ENCODE peak calls at places on chromosomes 7 and 10, in nine cellular contexts. One of them, this sample, is unnamed. For H3K4me1, the result is how much of the 10 kb centered on the place peaks cover.

GRCh38 chr10:48996-49395 is at the start of gene TUBB8:
- DNase-seq in heart left ventricle: no peak
- DNase-seq in tibial nerve: no peak
- DNase-seq in esophagus muscularis mucosa: peak
- DNase-seq in testis: no peak
- DNase-seq in transverse colon: no peak
- DNase-seq in suprapubic skin: no peak
- DNase-seq in A549: no peak
- DNase-seq in uterus: no peak
- DNase-seq in this sample: no peak

GRCh38 chr7:132117181-132117580 is 459.1 kb downstream of the PLXNA4 start:
- DNase-seq in heart left ventricle: no peak
- DNase-seq in tibial nerve: no peak
- DNase-seq in esophagus muscularis mucosa: no peak
- DNase-seq in testis: no peak
- DNase-seq in transverse colon: no peak
- DNase-seq in suprapubic skin: no peak
- DNase-seq in A549: peak
- DNase-seq in uterus: peak
- DNase-seq in this sample: no peak

GRCh38 chr7:44274623-44274975 is 50.8 kb downstream of the CAMK2B start:
- DNase-seq in heart left ventricle: no peak
- DNase-seq in tibial nerve: no peak
- DNase-seq in esophagus muscularis mucosa: no peak
- DNase-seq in testis: no peak
- DNase-seq in transverse colon: no peak
- DNase-seq in suprapubic skin: no peak
- DNase-seq in A549: no peak
- DNase-seq in uterus: no peak
- DNase-seq in this sample: no peak

GRCh38 chr7:33054261-33054964 is 8.2 kb downstream of the NT5C3A start:
- DNase-seq in heart left ventricle: no peak
- DNase-seq in tibial nerve: no peak
- DNase-seq in esophagus muscularis mucosa: no peak
- DNase-seq in testis: no peak
- DNase-seq in transverse colon: no peak
- DNase-seq in suprapubic skin: no peak
- DNase-seq in A549: no peak
- DNase-seq in uterus: no peak
- DNase-seq in this sample: no peak

GRCh38 chr10:58513189-58514101 is 773 bp downstream of the BICC1 start:
- DNase-seq in heart left ventricle: peak
- DNase-seq in tibial nerve: peak
- DNase-seq in esophagus muscularis mucosa: peak
- DNase-seq in testis: peak
- DNase-seq in transverse colon: peak
- DNase-seq in suprapubic skin: peak
- DNase-seq in A549: peak
- DNase-seq in uterus: peak
- DNase-seq in this sample: peak

GRCh38 chr10:131246775-131247174 is 64.7 kb downstream of the TCERG1L start:
- DNase-seq in heart left ventricle: no peak
- DNase-seq in tibial nerve: no peak
- DNase-seq in esophagus muscularis mucosa: no peak
- DNase-seq in testis: no peak
- DNase-seq in transverse colon: no peak
- DNase-seq in suprapubic skin: no peak
- DNase-seq in A549: no peak
- DNase-seq in uterus: no peak
- DNase-seq in this sample: no peak

GRCh38 chr10:105262666-105263065 is 621.6 kb downstream of the SORCS3 start:
- DNase-seq in heart left ventricle: no peak
- DNase-seq in tibial nerve: no peak
- DNase-seq in esophagus muscularis mucosa: peak
- DNase-seq in testis: no peak
- DNase-seq in transverse colon: no peak
- DNase-seq in suprapubic skin: no peak
- DNase-seq in A549: no peak
- DNase-seq in uterus: no peak
- DNase-seq in this sample: no peak

GRCh38 chr10:76091821-76092394 is 660.5 kb downstream of the LRMDA start:
- DNase-seq in heart left ventricle: no peak
- DNase-seq in tibial nerve: no peak
- DNase-seq in esophagus muscularis mucosa: no peak
- DNase-seq in testis: no peak
- DNase-seq in transverse colon: peak
- DNase-seq in suprapubic skin: no peak
- DNase-seq in A549: no peak
- DNase-seq in uterus: no peak
- DNase-seq in this sample: no peak

GRCh38 chr10:110919971-110920881 is 822 bp downstream of the SHOC2 start:
- DNase-seq in heart left ventricle: peak
- DNase-seq in tibial nerve: no peak
- DNase-seq in esophagus muscularis mucosa: no peak
- DNase-seq in testis: peak
- DNase-seq in transverse colon: peak
- DNase-seq in suprapubic skin: no peak
- DNase-seq in A549: peak
- DNase-seq in uterus: peak
- DNase-seq in this sample: peak

GRCh38 chr7:134873253-134873652 is 93.8 kb downstream of the CALD1 start:
- DNase-seq in heart left ventricle: no peak
- DNase-seq in tibial nerve: no peak
- DNase-seq in esophagus muscularis mucosa: no peak
- DNase-seq in testis: no peak
- DNase-seq in transverse colon: no peak
- DNase-seq in suprapubic skin: no peak
- DNase-seq in A549: no peak
- DNase-seq in uterus: no peak
- DNase-seq in this sample: no peak

GRCh38 chr7:1585142-1585981 is 15.5 kb upstream of the PSMG3 start:
- DNase-seq in heart left ventricle: no peak
- DNase-seq in tibial nerve: no peak
- DNase-seq in esophagus muscularis mucosa: no peak
- DNase-seq in testis: no peak
- DNase-seq in transverse colon: no peak
- DNase-seq in suprapubic skin: no peak
- DNase-seq in A549: no peak
- DNase-seq in uterus: no peak
- DNase-seq in this sample: no peak

GRCh38 chr10:88466786-88467185 is 116.3 kb downstream of the RNLS start:
- DNase-seq in heart left ventricle: no peak
- DNase-seq in tibial nerve: no peak
- DNase-seq in esophagus muscularis mucosa: no peak
- DNase-seq in testis: no peak
- DNase-seq in transverse colon: no peak
- DNase-seq in suprapubic skin: no peak
- DNase-seq in A549: no peak
- DNase-seq in uterus: no peak
- DNase-seq in this sample: no peak

GRCh38 chr10:72574636-72575035 is 51.2 kb downstream of the MICU1 start:
- DNase-seq in heart left ventricle: no peak
- DNase-seq in tibial nerve: no peak
- DNase-seq in esophagus muscularis mucosa: no peak
- DNase-seq in testis: no peak
- DNase-seq in transverse colon: no peak
- DNase-seq in suprapubic skin: no peak
- DNase-seq in A549: no peak
- DNase-seq in uterus: no peak
- DNase-seq in this sample: no peak

GRCh38 chr10:89306019-89306418 is 4.2 kb downstream of the IFIT2 start:
- DNase-seq in heart left ventricle: no peak
- DNase-seq in tibial nerve: no peak
- DNase-seq in esophagus muscularis mucosa: no peak
- DNase-seq in testis: no peak
- DNase-seq in transverse colon: no peak
- DNase-seq in suprapubic skin: no peak
- DNase-seq in A549: no peak
- DNase-seq in uterus: no peak
- DNase-seq in this sample: no peak

GRCh38 chr10:112775892-112776679 is 174.0 kb upstream of the TCF7L2 start:
- DNase-seq in heart left ventricle: no peak
- DNase-seq in tibial nerve: no peak
- DNase-seq in esophagus muscularis mucosa: peak
- DNase-seq in testis: no peak
- DNase-seq in transverse colon: no peak
- DNase-seq in suprapubic skin: no peak
- DNase-seq in A549: no peak
- DNase-seq in uterus: no peak
- DNase-seq in this sample: no peak

GRCh38 chr7:141355057-141355456 is 196.2 kb upstream of the AGK start:
- DNase-seq in heart left ventricle: no peak
- DNase-seq in tibial nerve: no peak
- DNase-seq in esophagus muscularis mucosa: no peak
- DNase-seq in testis: no peak
- DNase-seq in transverse colon: no peak
- DNase-seq in suprapubic skin: no peak
- DNase-seq in A549: no peak
- DNase-seq in uterus: no peak
- DNase-seq in this sample: no peak

GRCh38 chr7:150923802-150924201 is 54.3 kb downstream of the KCNH2 start:
- DNase-seq in heart left ventricle: no peak
- DNase-seq in tibial nerve: no peak
- DNase-seq in esophagus muscularis mucosa: no peak
- DNase-seq in testis: no peak
- DNase-seq in transverse colon: no peak
- DNase-seq in suprapubic skin: no peak
- DNase-seq in A549: no peak
- DNase-seq in uterus: no peak
- DNase-seq in this sample: no peak

GRCh38 chr7:75967055-75967454 is 27.3 kb downstream of the TMEM120A start:
- DNase-seq in heart left ventricle: no peak
- DNase-seq in tibial nerve: no peak
- DNase-seq in esophagus muscularis mucosa: no peak
- DNase-seq in testis: no peak
- DNase-seq in transverse colon: no peak
- DNase-seq in suprapubic skin: no peak
- DNase-seq in A549: no peak
- DNase-seq in uterus: no peak
- DNase-seq in this sample: no peak

GRCh38 chr10:113320980-113321379 is 231.9 kb upstream of the HABP2 start:
- DNase-seq in heart left ventricle: peak
- DNase-seq in tibial nerve: no peak
- DNase-seq in esophagus muscularis mucosa: no peak
- DNase-seq in testis: peak
- DNase-seq in transverse colon: no peak
- DNase-seq in suprapubic skin: no peak
- DNase-seq in A549: no peak
- DNase-seq in uterus: no peak
- DNase-seq in this sample: peak

GRCh38 chr10:133396035-133396624 is 2.2 kb downstream of the MTG1 start:
- DNase-seq in heart left ventricle: no peak
- DNase-seq in tibial nerve: no peak
- DNase-seq in esophagus muscularis mucosa: no peak
- DNase-seq in testis: peak
- DNase-seq in transverse colon: no peak
- DNase-seq in suprapubic skin: no peak
- DNase-seq in A549: no peak
- DNase-seq in uterus: no peak
- DNase-seq in this sample: no peak

GRCh38 chr10:133393401-133394063 is 425 bp upstream of the MTG1 start:
- DNase-seq in heart left ventricle: no peak
- DNase-seq in tibial nerve: no peak
- DNase-seq in esophagus muscularis mucosa: no peak
- DNase-seq in testis: peak
- DNase-seq in transverse colon: no peak
- DNase-seq in suprapubic skin: no peak
- DNase-seq in A549: no peak
- DNase-seq in uterus: no peak
- DNase-seq in this sample: no peak

GRCh38 chr10:133394801-133395221 is 854 bp downstream of the MTG1 start:
- DNase-seq in heart left ventricle: no peak
- DNase-seq in tibial nerve: no peak
- DNase-seq in esophagus muscularis mucosa: no peak
- DNase-seq in testis: peak
- DNase-seq in transverse colon: no peak
- DNase-seq in suprapubic skin: no peak
- DNase-seq in A549: no peak
- DNase-seq in uterus: no peak
- DNase-seq in this sample: no peak

GRCh38 chr10:133391761-133392518 is 2.0 kb upstream of the MTG1 start:
- DNase-seq in heart left ventricle: no peak
- DNase-seq in tibial nerve: no peak
- DNase-seq in esophagus muscularis mucosa: no peak
- DNase-seq in testis: peak
- DNase-seq in transverse colon: no peak
- DNase-seq in suprapubic skin: no peak
- DNase-seq in A549: no peak
- DNase-seq in uterus: no peak
- DNase-seq in this sample: no peak

GRCh38 chr10:133394064-133394663 is at the start of gene MTG1:
- DNase-seq in heart left ventricle: peak
- DNase-seq in tibial nerve: peak
- DNase-seq in esophagus muscularis mucosa: peak
- DNase-seq in testis: peak
- DNase-seq in transverse colon: peak
- DNase-seq in suprapubic skin: peak
- DNase-seq in A549: peak
- DNase-seq in uterus: peak
- DNase-seq in this sample: peak
- TF ChIP-seq CTCF in heart left ventricle: no peak
- TF ChIP-seq CTCF in tibial nerve: peak
- TF ChIP-seq CTCF in esophagus muscularis mucosa: peak
- TF ChIP-seq CTCF in testis: peak
- TF ChIP-seq CTCF in transverse colon: peak
- TF ChIP-seq CTCF in suprapubic skin: no peak
- TF ChIP-seq CTCF in A549: no peak
- TF ChIP-seq CTCF in uterus: peak
- TF ChIP-seq CTCF in this sample: no peak

GRCh38 chr7:16646427-16647081 is 573 bp downstream of the BZW2 start:
- DNase-seq in heart left ventricle: no peak
- DNase-seq in tibial nerve: no peak
- DNase-seq in esophagus muscularis mucosa: no peak
- DNase-seq in testis: peak
- DNase-seq in transverse colon: peak
- DNase-seq in suprapubic skin: no peak
- DNase-seq in A549: no peak
- DNase-seq in uterus: no peak
- DNase-seq in this sample: peak
- H3K4me1 ChIP-seq in heart left ventricle: under half
- H3K4me1 ChIP-seq in tibial nerve: under half
- H3K4me1 ChIP-seq in esophagus muscularis mucosa: under half
- H3K4me1 ChIP-seq in testis: under half
- H3K4me1 ChIP-seq in transverse colon: under half
- H3K4me1 ChIP-seq in suprapubic skin: under half
- H3K4me1 ChIP-seq in A549: under half
- H3K4me1 ChIP-seq in uterus: under half
- H3K4me1 ChIP-seq in this sample: under half

GRCh38 chr10:132642732-132643008 is 105.1 kb downstream of the INPP5A start:
- DNase-seq in heart left ventricle: no peak
- DNase-seq in tibial nerve: no peak
- DNase-seq in esophagus muscularis mucosa: no peak
- DNase-seq in testis: no peak
- DNase-seq in transverse colon: no peak
- DNase-seq in suprapubic skin: peak
- DNase-seq in A549: no peak
- DNase-seq in uterus: no peak
- DNase-seq in this sample: no peak
- TF ChIP-seq POLR2A in heart left ventricle: no peak
- TF ChIP-seq POLR2A in tibial nerve: no peak
- TF ChIP-seq POLR2A in esophagus muscularis mucosa: no peak
- TF ChIP-seq POLR2A in testis: no peak
- TF ChIP-seq POLR2A in transverse colon: no peak
- TF ChIP-seq POLR2A in suprapubic skin: no peak
- TF ChIP-seq POLR2A in A549: no peak
- TF ChIP-seq POLR2A in uterus: no peak
- TF ChIP-seq POLR2A in this sample: no peak

GRCh38 chr10:99522078-99522479 is 10.7 kb upstream of the NKX2-3 start:
- DNase-seq in heart left ventricle: no peak
- DNase-seq in tibial nerve: no peak
- DNase-seq in esophagus muscularis mucosa: no peak
- DNase-seq in testis: no peak
- DNase-seq in transverse colon: peak
- DNase-seq in suprapubic skin: no peak
- DNase-seq in A549: no peak
- DNase-seq in uterus: no peak
- DNase-seq in this sample: no peak
- TF ChIP-seq CTCF in heart left ventricle: no peak
- TF ChIP-seq CTCF in tibial nerve: no peak
- TF ChIP-seq CTCF in esophagus muscularis mucosa: no peak
- TF ChIP-seq CTCF in testis: no peak
- TF ChIP-seq CTCF in transverse colon: no peak
- TF ChIP-seq CTCF in suprapubic skin: no peak
- TF ChIP-seq CTCF in A549: no peak
- TF ChIP-seq CTCF in uterus: no peak
- TF ChIP-seq CTCF in this sample: no peak

This sample was measured in adrenal gland.